ENCODE peak calls at places on chromosomes 3 and 15, in five cellular contexts. N, D, K, J and M are unnamed samples.

GRCh38 chr3:56783644-56784451 is 17.9 kb downstream of the ARHGEF3 start:
- DNase-seq in N (peak), J (peak), K (no peak), D (peak), M (peak)

GRCh38 chr3:13264468-13264795 is 155.7 kb downstream of the NUP210 start:
- DNase-seq in N (no peak), K (no peak), D (no peak), J (no peak), M (no peak)

GRCh38 chr3:117278424-117279190 is 569.0 kb downstream of the TUSC7 start:
- DNase-seq in N (no peak), J (peak), D (no peak), K (no peak), M (peak)

GRCh38 chr15:42313463-42313862 is 40.2 kb upstream of the TMEM87A start:
- DNase-seq in N (no peak), K (no peak), D (no peak), J (no peak), M (no peak)

GRCh38 chr15:100910556-100910955 is 8.6 kb upstream of the LRRK1 start:
- DNase-seq in D (no peak), J (no peak), K (no peak), N (no peak), M (no peak)

GRCh38 chr15:77599899-77600298 is 32.8 kb downstream of the LINGO1 start:
- DNase-seq in K (no peak), J (peak), D (no peak), N (no peak), M (no peak)

GRCh38 chr3:190902292-190902691 is 39.8 kb upstream of the GMNC start:
- DNase-seq in D (no peak), N (no peak), J (no peak), K (no peak), M (no peak)

GRCh38 chr3:197372076-197372661 is 73.8 kb upstream of the DLG1 start:
- DNase-seq in K (no peak), J (peak), N (peak), D (no peak), M (peak)

GRCh38 chr15:52567886-52568568 is 803 bp downstream of the ARPP19 start:
- DNase-seq in K (no peak), J (peak), N (no peak), D (peak), M (no peak)

GRCh38 chr15:101201411-101202174 is 50.3 kb downstream of the CHSY1 start:
- DNase-seq in N (peak), J (peak), K (peak), D (peak), M (peak)

GRCh38 chr3:35678552-35679220 is 39.4 kb downstream of the ARPP21 start:
- DNase-seq in K (no peak), D (no peak), N (no peak), J (no peak), M (no peak)

GRCh38 chr3:62527484-62527883 is 154.1 kb upstream of the FEZF2 start:
- DNase-seq in D (no peak), K (no peak), N (no peak), J (no peak), M (no peak)

GRCh38 chr3:16545413-16546185 is 32.1 kb upstream of the RFTN1 start:
- DNase-seq in N (no peak), D (no peak), K (no peak), J (no peak), M (no peak)

GRCh38 chr3:4828279-4829030 is 150.8 kb upstream of the BHLHE40 start:
- DNase-seq in D (peak), J (peak), K (no peak), N (no peak), M (no peak)

GRCh38 chr3:158847885-158848284 is 46.0 kb downstream of the MFSD1 start:
- DNase-seq in N (no peak), J (no peak), D (no peak), K (no peak), M (no peak)

GRCh38 chr15:39555885-39556284 is 25.0 kb upstream of the THBS1 start:
- DNase-seq in N (no peak), D (no peak), K (no peak), J (peak), M (no peak)

GRCh38 chr3:5095879-5096278 is 26.2 kb upstream of the ARL8B start:
- DNase-seq in K (peak), J (peak), N (no peak), D (no peak), M (no peak)

GRCh38 chr15:50275908-50276307 is 10.4 kb upstream of the HDC start:
- DNase-seq in N (no peak), J (no peak), K (no peak), D (no peak), M (no peak)

GRCh38 chr15:40991355-40991754 is 38.1 kb downstream of the CHAC1 start:
- DNase-seq in D (no peak), J (no peak), K (no peak), N (no peak), M (no peak)

GRCh38 chr3:85255954-85256353 is 297.2 kb downstream of the CADM2 start:
- DNase-seq in N (no peak), J (peak), D (no peak), K (no peak), M (no peak)

GRCh38 chr3:151318946-151319345 is 2.3 kb upstream of the GPR87 start:
- DNase-seq in N (no peak), J (no peak), K (no peak), D (no peak), M (peak)

GRCh38 chr15:60134609-60135008 is 130.5 kb downstream of the FOXB1 start:
- DNase-seq in D (no peak), K (no peak), N (no peak), J (no peak), M (no peak)

GRCh38 chr3:18402140-18402834 is 22.9 kb downstream of the SATB1 start:
- DNase-seq in J (no peak), K (no peak), D (no peak), N (no peak), M (no peak)

GRCh38 chr15:79656151-79656797 is 224.1 kb downstream of the MINAR1 start:
- DNase-seq in J (no peak), N (no peak), D (no peak), K (no peak), M (no peak)

GRCh38 chr3:1734494-1735122 is 364.1 kb upstream of the CNTN4 start:
- DNase-seq in J (no peak), D (no peak), N (no peak), K (no peak), M (peak)

GRCh38 chr3:28853830-28854229 is 427.0 kb upstream of the RBMS3 start:
- DNase-seq in D (no peak), N (no peak), K (no peak), J (peak), M (no peak)

GRCh38 chr3:33060609-33061337 is 36.2 kb downstream of the GLB1 start:
- DNase-seq in J (no peak), D (no peak), N (no peak), K (no peak), M (no peak)

GRCh38 chr3:186719945-186720739 is 3.0 kb downstream of the KNG1 start:
- DNase-seq in D (no peak), K (no peak), N (no peak), J (no peak), M (no peak)

GRCh38 chr3:71498543-71498942 is 85.0 kb downstream of the FOXP1 start:
- DNase-seq in N (no peak), J (no peak), K (no peak), D (no peak), M (no peak)

GRCh38 chr3:132245547-132245946 is 71.7 kb upstream of the ACP3 start:
- DNase-seq in J (no peak), D (no peak), N (no peak), K (no peak), M (no peak)

GRCh38 chr15:93703092-93703785 is 528.1 kb upstream of the MCTP2 start:
- DNase-seq in J (no peak), K (no peak), N (no peak), D (no peak), M (peak)

GRCh38 chr15:42691308-42691707 is 45.6 kb downstream of the CDAN1 start:
- DNase-seq in J (no peak), D (no peak), N (no peak), K (no peak), M (no peak)

GRCh38 chr3:114848087-114848486 is 299.0 kb downstream of the ZBTB20 start:
- DNase-seq in D (no peak), N (no peak), J (no peak), K (no peak), M (no peak)

GRCh38 chr3:105844713-105845112 is 24.1 kb downstream of the CBLB start:
- DNase-seq in J (no peak), D (no peak), K (no peak), N (no peak), M (no peak)
- H3K27ac ChIP-seq in J (no peak), D (no peak), K (no peak), N (no peak), M (no peak)

DNA sequence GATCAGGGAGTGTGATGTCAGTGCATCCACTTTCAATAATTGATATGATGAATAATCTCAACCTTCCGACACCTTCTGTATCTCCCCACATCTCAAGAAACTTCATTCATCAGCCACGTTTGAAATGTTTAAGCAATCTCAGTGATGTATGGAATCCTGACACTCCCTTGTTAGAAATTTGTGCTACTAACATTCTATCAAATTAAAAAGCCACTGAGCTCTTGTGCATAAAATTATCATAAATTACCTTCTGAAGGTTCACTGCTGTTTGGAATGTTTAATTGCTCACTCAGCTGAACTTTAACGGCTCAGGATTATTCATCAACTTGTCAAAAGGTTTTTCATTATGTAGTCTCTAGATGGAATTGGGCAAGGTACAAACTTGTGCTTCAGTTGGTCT is 108.4 kb upstream of the DPH6 start:
- DNase-seq in K (no peak), D (no peak), J (no peak), N (no peak), M (no peak)
- H3K27ac ChIP-seq in K (no peak), D (no peak), J (no peak), N (no peak), M (no peak)

GRCh38 chr15:96393209-96393513 is 62.7 kb downstream of the NR2F2 start:
- DNase-seq in K (no peak), D (no peak), N (no peak), J (peak), M (no peak)
- H3K27ac ChIP-seq in K (no peak), D (no peak), N (no peak), J (no peak), M (no peak)

GRCh38 chr15:85624241-85624855 is 170.4 kb downstream of the KLHL25 start:
- DNase-seq in N (no peak), J (no peak), K (no peak), D (no peak), M (no peak)
- H3K27ac ChIP-seq in N (no peak), J (peak), K (no peak), D (peak), M (no peak)

GRCh38 chr3:40505599-40506462 is at the start of gene ZNF620:
- DNase-seq in J (peak), N (no peak), K (peak), D (peak), M (no peak)

GRCh38 chr3:40499952-40500351 is 5.9 kb upstream of the ZNF620 start:
- DNase-seq in D (no peak), K (no peak), J (no peak), N (no peak), M (no peak)

GRCh38 chr3:40504636-40505430 is 1.0 kb upstream of the ZNF620 start:
- DNase-seq in N (peak), K (no peak), D (no peak), J (peak), M (peak)
- H3K27ac ChIP-seq in N (peak), K (no peak), D (peak), J (peak), M (peak)

GRCh38 chr3:172131746-172132145 is 92.4 kb downstream of the FNDC3B start:
- DNase-seq in J (no peak), D (no peak), K (no peak), N (no peak), M (no peak)
- H3K27ac ChIP-seq in J (no peak), D (peak), K (no peak), N (no peak), M (no peak)

GRCh38 chr3:150292891-150293290 is 115.2 kb upstream of the TSC22D2 start:
- DNase-seq in D (no peak), J (peak), N (peak), K (no peak), M (no peak)
- H3K27ac ChIP-seq in D (no peak), J (peak), N (peak), K (no peak), M (peak)

GRCh38 chr3:46609074-46609735 is 3.1 kb upstream of the FAM240A start:
- DNase-seq in J (no peak), N (no peak), K (peak), D (no peak), M (no peak)
- H3K27ac ChIP-seq in J (no peak), N (no peak), K (no peak), D (no peak), M (no peak)

DNA sequence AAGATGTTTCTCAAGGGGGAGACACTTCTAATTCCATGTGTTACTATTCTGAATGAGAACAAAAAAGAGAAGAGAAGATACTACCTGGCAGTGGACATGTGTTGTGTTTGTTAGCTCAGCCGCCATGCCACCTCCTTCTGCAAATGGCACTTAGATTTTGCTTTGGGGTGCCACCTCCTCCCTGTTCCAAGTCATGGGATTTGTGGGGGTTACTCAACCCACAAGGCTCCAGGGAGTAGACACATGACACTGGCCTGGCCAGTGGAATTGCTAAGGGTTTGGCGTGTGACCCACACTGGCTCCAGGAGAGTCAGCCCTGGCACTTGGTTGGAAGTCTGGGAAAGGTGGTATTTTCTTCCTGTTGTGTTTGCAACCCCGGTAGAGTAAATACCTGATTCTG is 129.1 kb downstream of the ZNF621 start:
- DNase-seq in J (no peak), N (no peak), K (no peak), D (no peak), M (no peak)
- H3K27ac ChIP-seq in J (no peak), N (no peak), K (no peak), D (no peak), M (no peak)